ENCODE peak calls at places on chromosomes 1 and 21, in six cellular contexts. G is SK-N-SH, C is PC-3, Q is OCI-LY7, D is MM.1S, K is hepatocyte. J is an unnamed sample. For H3K9me2, the result is how much of the 10 kb centered on the place peaks cover.

GRCh38 chr1:110249256-110249655 is 39.1 kb downstream of the KCNC4 start:
- DNase-seq in K (no peak), C (no peak), Q (no peak), G (no peak), D (no peak), J (no peak)

GRCh38 chr1:27596261-27596660 is 7.7 kb downstream of the AHDC1 start:
- DNase-seq in C (no peak), G (no peak), Q (no peak), K (no peak), D (no peak), J (no peak)

GRCh38 chr1:209839875-209840491 is 12.2 kb downstream of the UTP25 start:
- DNase-seq in G (no peak), Q (no peak), C (peak), D (no peak), K (peak), J (peak)

GRCh38 chr1:91308544-91308943 is 96.1 kb downstream of the HFM1 start:
- DNase-seq in G (no peak), K (no peak), C (no peak), D (no peak), Q (no peak), J (no peak)

GRCh38 chr1:220170836-220171526 is 77.0 kb downstream of the IARS2 start:
- DNase-seq in Q (no peak), K (no peak), G (no peak), C (no peak), D (no peak), J (peak)

GRCh38 chr21:16945580-16945979 is 567.3 kb upstream of the CXADR start:
- DNase-seq in G (no peak), K (no peak), D (no peak), Q (no peak), C (no peak), J (no peak)

GRCh38 chr1:156896490-156897033 is 3.0 kb downstream of the PEAR1 start:
- DNase-seq in Q (no peak), G (peak), D (no peak), C (peak), K (peak), J (peak)

GRCh38 chr1:115330480-115331013 is 7.5 kb downstream of the NGF start:
- DNase-seq in Q (no peak), D (no peak), G (peak), C (peak), K (peak), J (peak)

GRCh38 chr21:32524010-32524719 is 61.2 kb downstream of the TCP10L start:
- DNase-seq in G (no peak), K (no peak), C (no peak), Q (no peak), D (peak), J (peak)

GRCh38 chr1:178124115-178124514 is 30.2 kb downstream of the RASAL2 start:
- DNase-seq in Q (no peak), K (no peak), G (no peak), C (no peak), D (no peak), J (no peak)

GRCh38 chr21:45769239-45769758 is 125.8 kb downstream of the PCBP3 start:
- DNase-seq in K (no peak), Q (no peak), C (no peak), D (no peak), G (no peak), J (no peak)

DNA sequence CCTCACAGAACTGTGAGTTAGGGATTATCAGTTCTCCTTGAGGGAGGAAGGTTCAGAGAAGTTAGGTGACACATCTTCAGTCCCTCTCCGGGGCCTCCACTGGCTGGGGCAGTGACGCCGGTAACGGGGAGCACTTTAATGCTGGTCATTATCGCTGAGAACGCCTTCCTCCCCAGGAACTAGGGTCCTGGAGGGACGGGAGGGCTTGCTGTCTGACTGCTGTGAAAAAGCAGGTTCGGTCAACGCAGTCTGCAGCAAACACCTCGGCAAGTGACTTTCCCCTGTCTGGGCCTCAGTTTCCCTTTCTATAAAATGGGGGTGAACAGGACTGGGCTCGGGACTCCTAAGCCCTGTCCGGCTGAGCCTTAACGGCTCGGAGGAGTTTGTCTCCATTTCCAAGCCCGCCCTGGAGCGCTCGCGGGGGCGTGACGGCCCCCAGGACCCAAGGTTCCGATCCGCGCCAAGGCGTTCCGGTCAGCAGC is 341 bp upstream of the TMEM61 start:
- DNase-seq in K (no peak), D (no peak), C (no peak), Q (no peak), G (no peak), J (no peak)
- H3K9me2 ChIP-seq in K (under half), D (under half), C (under half), Q (under half), G (under half), J (under half)

GRCh38 chr1:3415260-3415952 is 39.1 kb upstream of the ARHGEF16 start:
- DNase-seq in Q (no peak), G (no peak), K (no peak), C (no peak), D (no peak), J (no peak)
- TF ChIP-seq EZH2phosphoT487 in Q (no peak), G (no peak), K (no peak), C (no peak), D (no peak), J (no peak)

GRCh38 chr1:171251042-171251740 is 2.9 kb downstream of the FMO1 start:
- DNase-seq in C (peak), D (peak), G (no peak), Q (peak), K (peak), J (peak)
- H2AFZ ChIP-seq in C (peak), D (peak), G (peak), Q (peak), K (peak), J (peak)

GRCh38 chr1:152537496-152537895 is 23.2 kb downstream of the CRCT1 start:
- DNase-seq in C (no peak), D (no peak), Q (no peak), G (no peak), K (no peak), J (no peak)

GRCh38 chr1:152535774-152536173 is 21.5 kb downstream of the CRCT1 start:
- DNase-seq in C (no peak), D (no peak), Q (no peak), K (no peak), G (no peak), J (no peak)

GRCh38 chr1:152543808-152544207 is 22.8 kb downstream of the LCE3E start:
- DNase-seq in Q (peak), C (peak), K (no peak), G (no peak), D (no peak), J (peak)

GRCh38 chr1:152539901-152540300 is 25.6 kb downstream of the CRCT1 start:
- DNase-seq in Q (no peak), K (no peak), C (no peak), G (no peak), D (no peak), J (no peak)
- H3K9me2 ChIP-seq in Q (under half), K (under half), C (under half), G (under half), D (under half), J (under half)

GRCh38 chr1:226600254-226600653 is 51.7 kb downstream of the STUM start:
- DNase-seq in G (no peak), Q (no peak), C (no peak), D (no peak), K (no peak), J (no peak)

GRCh38 chr1:226601456-226601855 is 52.9 kb downstream of the STUM start:
- DNase-seq in Q (no peak), C (no peak), G (no peak), K (no peak), D (no peak), J (no peak)

GRCh38 chr1:226597616-226598454 is 49.3 kb downstream of the STUM start:
- DNase-seq in K (no peak), Q (peak), G (no peak), C (no peak), D (no peak), J (no peak)

GRCh38 chr1:226598455-226598849 is 49.9 kb downstream of the STUM start:
- DNase-seq in K (no peak), C (peak), D (no peak), Q (no peak), G (no peak), J (no peak)

DNA sequence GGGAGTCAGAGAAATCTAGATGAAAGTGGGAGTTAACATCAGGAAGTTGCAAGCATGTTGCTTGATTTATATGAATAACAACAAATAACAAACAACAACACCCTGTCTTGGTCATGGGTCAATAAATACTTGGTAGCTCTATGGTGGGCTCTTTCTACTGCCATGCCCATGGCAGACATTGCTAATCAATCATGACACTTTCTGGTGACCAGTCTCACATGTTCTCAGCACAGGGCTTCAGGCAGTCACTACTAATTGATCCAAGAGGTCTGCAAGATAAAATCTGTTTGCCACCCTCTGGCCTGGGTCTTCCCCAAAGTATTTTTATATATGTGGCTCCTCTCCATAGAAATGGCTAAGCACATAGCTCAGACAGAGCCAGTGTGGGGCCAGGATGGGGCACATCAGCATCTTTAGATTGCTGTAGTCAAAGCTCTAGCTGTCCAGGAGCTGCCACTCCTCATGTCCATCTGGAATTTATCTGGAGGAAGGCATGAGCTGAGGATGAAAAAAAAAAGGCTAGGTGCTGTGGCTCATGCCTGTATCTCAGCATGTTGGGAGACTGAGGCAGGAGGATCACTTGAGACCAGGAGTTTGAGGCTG is 51.2 kb downstream of the STUM start:
- DNase-seq in D (no peak), C (no peak), G (no peak), Q (no peak), K (no peak), J (no peak)
- TF ChIP-seq EZH2phosphoT487 in D (no peak), C (no peak), G (no peak), Q (no peak), K (no peak), J (no peak)

J was measured in GM23248.